ENCODE peak calls at places on chromosomes 2 and 18, in six cellular contexts. W is tibial nerve, B is HCT116, C is IMR-90, R is transverse colon, N is heart left ventricle. Z is an unnamed sample.

GRCh38 chr2:74867841-74868658 is 34.1 kb downstream of the HK2 start:
- DNase-seq in C (peak; percentile 88), N (no peak), W (no peak), R (no peak), B (no peak), Z (no peak)

GRCh38 chr18:53644799-53645471 is 579.5 kb downstream of the MBD2 start:
- DNase-seq in B (no peak), C (no peak), R (no peak), N (no peak), W (no peak), Z (no peak)

GRCh38 chr2:147297820-147298219 is 547.0 kb upstream of the ACVR2A start:
- DNase-seq in C (no peak), N (no peak), W (no peak), B (no peak), R (no peak), Z (no peak)

GRCh38 chr2:95343429-95344207 is 46.5 kb downstream of the KCNIP3 start:
- DNase-seq in C (no peak), B (no peak), N (no peak), R (no peak), W (no peak), Z (peak; percentile 54)

GRCh38 chr2:241465543-241465942 is 42.8 kb downstream of the STK25 start:
- DNase-seq in R (no peak), B (no peak), C (no peak), N (no peak), W (no peak), Z (no peak)

GRCh38 chr2:237208373-237209045 is 122.8 kb downstream of the COPS8 start:
- DNase-seq in R (no peak), N (no peak), B (no peak), C (peak; percentile 96), W (no peak), Z (no peak)

GRCh38 chr2:23410596-23410995 is 25.6 kb downstream of the KLHL29 start:
- DNase-seq in C (peak; percentile 59), R (peak; percentile 5), N (no peak), W (no peak), B (no peak), Z (no peak)

GRCh38 chr2:27174638-27175037 is 25.8 kb downstream of the TCF23 start:
- DNase-seq in B (no peak), W (no peak), R (no peak), C (no peak), N (no peak), Z (peak; percentile 18)

GRCh38 chr18:67730884-67731283 is 214.4 kb upstream of the DSEL start:
- DNase-seq in B (no peak), N (no peak), C (peak; percentile 76), W (no peak), R (no peak), Z (no peak)

GRCh38 chr2:8849322-8849721 is 11.9 kb upstream of the KIDINS220 start:
- DNase-seq in C (peak; percentile 81), B (no peak), N (no peak), W (no peak), R (no peak), Z (no peak)

GRCh38 chr2:38201784-38202183 is 125.8 kb upstream of the CYP1B1 start:
- DNase-seq in C (peak; percentile 39), B (no peak), W (no peak), R (no peak), N (no peak), Z (no peak)

GRCh38 chr2:110807520-110807919 is 75.1 kb downstream of the ACOXL start:
- DNase-seq in B (no peak), N (no peak), C (peak; percentile 20), R (no peak), W (no peak), Z (no peak)

DNA sequence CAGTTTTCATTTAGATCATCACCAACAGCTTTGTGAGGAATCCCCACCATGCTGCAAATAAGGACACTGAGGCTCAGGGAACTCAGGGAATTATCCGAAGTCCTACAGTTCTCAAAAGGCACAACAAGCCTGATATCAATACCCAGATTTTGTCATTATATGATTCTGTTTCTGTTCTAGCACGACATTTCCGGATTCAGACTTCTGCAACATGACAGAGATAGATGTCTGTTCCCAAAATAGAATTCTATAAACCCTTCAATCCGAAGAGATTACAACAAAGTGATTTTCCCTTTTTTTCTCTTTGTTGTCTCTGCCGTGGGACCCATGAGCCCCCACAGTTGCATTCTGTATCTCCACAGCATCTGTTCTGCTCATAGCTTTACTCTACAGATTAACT is 72.0 kb downstream of the DOCK10 start:
- DNase-seq in W (no peak), R (no peak), N (no peak), B (no peak), C (no peak), Z (no peak)
- H3K4me1 ChIP-seq in W (no peaks in the 10 kb centered on the region), R (peaks cover 68% of the 10 kb centered on the region), N (peaks cover 5% of the 10 kb centered on the region), B (peaks cover 5% of the 10 kb centered on the region), C (no peaks in the 10 kb centered on the region), Z (peaks cover 9% of the 10 kb centered on the region)

DNA sequence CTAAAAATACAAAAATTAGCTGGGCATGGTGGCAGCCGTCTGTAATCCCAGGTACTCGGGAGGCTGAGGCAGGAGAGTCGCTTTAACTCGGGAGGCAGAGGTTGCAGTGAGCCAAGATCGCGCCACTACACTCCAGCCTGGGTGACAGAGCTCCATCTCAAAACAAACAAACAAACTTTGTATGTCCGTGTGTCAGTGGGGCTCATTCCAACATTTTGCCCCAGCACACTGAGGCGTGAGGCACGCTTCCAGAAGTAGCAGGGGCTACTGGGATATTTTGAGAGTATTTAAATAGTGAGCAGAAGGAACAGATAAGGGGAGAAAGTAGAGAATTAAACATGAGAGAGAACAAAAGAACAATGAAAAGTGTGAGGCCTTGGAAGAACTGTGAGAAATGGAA is 83.3 kb upstream of the TANK start:
- DNase-seq in R (no peak), B (no peak), N (no peak), C (no peak), W (no peak), Z (no peak)
- TF ChIP-seq POLR2A in R (no peak), B (no peak), N (no peak), C (no peak), W (no peak), Z (no peak)

GRCh38 chr2:189613077-189613636 is 32.6 kb upstream of the SLC40A1 start:
- DNase-seq in N (peak; percentile 55), C (peak; percentile 98), B (no peak), R (no peak), W (no peak), Z (no peak)

GRCh38 chr2:189609423-189609816 is 28.8 kb upstream of the SLC40A1 start:
- DNase-seq in C (peak; percentile 59), R (no peak), N (no peak), W (no peak), B (no peak), Z (no peak)

GRCh38 chr2:189609853-189610252 is 29.3 kb upstream of the SLC40A1 start:
- DNase-seq in C (no peak), W (no peak), R (no peak), N (no peak), B (no peak), Z (no peak)

GRCh38 chr2:189608799-189609422 is 28.3 kb upstream of the SLC40A1 start:
- DNase-seq in W (no peak), N (no peak), C (peak; percentile 63), B (no peak), R (no peak), Z (no peak)

GRCh38 chr2:189610700-189611099 is 30.1 kb upstream of the SLC40A1 start:
- DNase-seq in R (no peak), W (no peak), C (no peak), B (no peak), N (no peak), Z (no peak)
- H3K4me1 ChIP-seq in R (no peaks in the 10 kb centered on the region), W (peaks cover 7% of the 10 kb centered on the region), C (peaks cover 15% of the 10 kb centered on the region), B (no peaks in the 10 kb centered on the region), N (peaks cover 24% of the 10 kb centered on the region), Z (peaks cover 5% of the 10 kb centered on the region)

GRCh38 chr2:207073791-207074678 is 91.7 kb downstream of the KLF7 start:
- DNase-seq in C (peak; percentile 12), B (no peak), W (no peak), N (no peak), R (no peak), Z (no peak)
- TF ChIP-seq POLR2A in C (no peak), B (no peak), W (no peak), N (no peak), R (no peak), Z (no peak)

GRCh38 chr18:35501369-35501768 is 3.6 kb upstream of the INO80C start:
- DNase-seq in W (no peak), N (no peak), B (no peak), R (no peak), C (no peak), Z (no peak)
- H3K4me1 ChIP-seq in W (peaks cover 7% of the 10 kb centered on the region), N (peaks cover 13% of the 10 kb centered on the region), B (peaks cover 8% of the 10 kb centered on the region), R (peaks cover 13% of the 10 kb centered on the region), C (peaks cover 6% of the 10 kb centered on the region), Z (peaks cover 29% of the 10 kb centered on the region)

GRCh38 chr2:227466887-227467285 is 5.1 kb upstream of the AGFG1 start:
- DNase-seq in C (no peak), R (no peak), W (no peak), N (no peak), B (no peak), Z (no peak)

GRCh38 chr2:227474406-227474805 is 2.5 kb downstream of the AGFG1 start:
- DNase-seq in W (no peak), R (no peak), N (no peak), C (no peak), B (no peak), Z (no peak)

GRCh38 chr2:227473019-227473461 is 1.1 kb downstream of the AGFG1 start:
- DNase-seq in C (peak; percentile 24), N (no peak), R (no peak), B (no peak), W (no peak), Z (no peak)

GRCh38 chr2:227472265-227473018 is 486 bp downstream of the AGFG1 start:
- DNase-seq in W (no peak), B (no peak), N (peak; percentile 21), R (peak; percentile 46), C (no peak), Z (peak; percentile 68)

GRCh38 chr2:227471924-227472264 is at the start of gene AGFG1:
- DNase-seq in C (peak; percentile 67), W (peak; percentile 68), B (peak; percentile 50), R (peak; percentile 88), N (peak; percentile 84), Z (peak; percentile 90)
- TF ChIP-seq POLR2A in C (peak; percentile 81), W (peak; percentile 50), B (no peak), R (peak; percentile 59), N (peak; percentile 65), Z (no peak)

GRCh38 chr2:26039603-26040367 is 5.9 kb downstream of the RAB10 start:
- DNase-seq in R (no peak), W (no peak), C (no peak), N (no peak), B (no peak), Z (no peak)
- H3K4me1 ChIP-seq in R (peaks cover 78% of the 10 kb centered on the region), W (peaks cover 15% of the 10 kb centered on the region), C (peaks cover 2% of the 10 kb centered on the region), N (peaks cover 62% of the 10 kb centered on the region), B (peaks cover 13% of the 10 kb centered on the region), Z (peaks cover 58% of the 10 kb centered on the region)